ENCODE peak calls at places on chromosomes 3 and 15, in nine cellular contexts. B is left ventricle myocardium superior; N is ovary; V is heart left ventricle; J is NCI-H1417 treated with DMSO at 0.1 percent for 48 hours; W is fibroblast of mammary gland; F is LoVo; K is stimulated activated CD4-positive, alpha-beta T cell treated with anti-CD3 and anti-CD28 coated beads, Interleukin-15, amount 100 ng/mL, for 1 hour; Q is epithelial cell of esophagus. P is an unnamed sample.

GRCh38 chr3:52483081-52483480 is 12.1 kb upstream of the STAB1 start:
- DNase-seq in B (no peak), N (no peak), V (peak), J (no peak), W (no peak), F (no peak), K (no peak), Q (no peak), P (no peak)

GRCh38 chr3:156788846-156789245 is 37.3 kb upstream of the LEKR1 start:
- DNase-seq in B (no peak), N (no peak), V (no peak), J (no peak), W (peak), F (no peak), K (no peak), Q (no peak), P (no peak)

GRCh38 chr15:56653082-56653481 is 80.2 kb downstream of the ZNF280D start:
- DNase-seq in B (no peak), N (no peak), V (no peak), J (no peak), W (peak), F (no peak), K (no peak), Q (no peak), P (no peak)

GRCh38 chr15:92343869-92344643 is 49.6 kb upstream of the ST8SIA2 start:
- DNase-seq in B (peak), N (no peak), V (peak), J (peak), W (no peak), F (no peak), K (no peak), Q (no peak), P (no peak)

GRCh38 chr3:10426346-10427233 is 78.8 kb downstream of the ATP2B2 start:
- DNase-seq in B (no peak), N (no peak), V (no peak), J (no peak), W (peak), F (no peak), K (no peak), Q (no peak), P (no peak)

GRCh38 chr3:76954412-76954811 is 85.5 kb upstream of the ROBO2 start:
- DNase-seq in B (no peak), N (no peak), V (no peak), J (no peak), W (no peak), F (no peak), K (no peak), Q (no peak), P (no peak)

GRCh38 chr3:141949394-141949793 is 73.0 kb downstream of the ATP1B3 start:
- DNase-seq in B (no peak), N (no peak), V (no peak), J (no peak), W (no peak), F (no peak), K (no peak), Q (no peak), P (no peak)

GRCh38 chr3:32176989-32177701 is 61.3 kb upstream of the CMTM8 start:
- DNase-seq in B (no peak), N (no peak), V (no peak), J (no peak), W (peak), F (peak), K (peak), Q (peak), P (peak)

P was measured in kidney tubule cell.